ENCODE peak calls at places on chromosomes 4 and X, in nine cellular contexts. X is H9; H is astrocyte of the cerebellum; N is AG09319; D is tibial artery; S is transverse colon; Y is right lobe of liver; E is CD8-positive, alpha-beta T cell; R is mammary epithelial cell. G is an unnamed sample.
A peak's percentile ranks its signal among the peaks of the same experiment; 100 is the strongest.

GRCh38 chrX:103464071-103464773 is 55.1 kb downstream of the RAB40A start:
- DNase-seq in X (peak; percentile 57), H (no peak), N (no peak), D (no peak), S (peak; percentile 10), Y (no peak), E (peak; percentile 20), R (peak; percentile 36), G (no peak)

GRCh38 chr4:165464813-165465381 is 86.1 kb downstream of the CPE start:
- DNase-seq in X (no peak), H (peak; percentile 37), N (peak; percentile 16), D (no peak), S (no peak), Y (no peak), E (no peak), R (no peak), G (no peak)

GRCh38 chr4:5717449-5718158 is 6.6 kb downstream of the EVC start:
- DNase-seq in X (no peak), H (no peak), N (no peak), D (no peak), S (no peak), Y (no peak), E (no peak), R (no peak), G (no peak)

GRCh38 chrX:50450324-50450723 is 20.3 kb downstream of the DGKK start:
- DNase-seq in X (no peak), H (no peak), N (no peak), D (no peak), S (no peak), Y (no peak), E (no peak), R (no peak), G (no peak)

GRCh38 chr4:87758278-87758677 is 41.1 kb upstream of the IBSP start:
- DNase-seq in X (no peak), H (no peak), N (no peak), D (no peak), S (no peak), Y (no peak), E (no peak), R (no peak), G (no peak)

GRCh38 chr4:89551191-89551590 is 243.6 kb upstream of the GPRIN3 start:
- DNase-seq in X (no peak), H (no peak), N (no peak), D (no peak), S (no peak), Y (no peak), E (no peak), R (no peak), G (no peak)

GRCh38 chr4:45693746-45694145 is 430.1 kb downstream of the GABRG1 start:
- DNase-seq in X (no peak), H (peak; percentile 9), N (no peak), D (no peak), S (no peak), Y (no peak), E (no peak), R (no peak), G (no peak)

GRCh38 chr4:1974836-1975235 is 33.9 kb downstream of the NELFA start:
- DNase-seq in X (no peak), H (no peak), N (no peak), D (no peak), S (no peak), Y (no peak), E (no peak), R (no peak), G (no peak)

GRCh38 chr4:11625206-11625605 is 196.5 kb upstream of the HS3ST1 start:
- DNase-seq in X (no peak), H (no peak), N (no peak), D (no peak), S (no peak), Y (no peak), E (no peak), R (no peak), G (no peak)

GRCh38 chr4:40856836-40857362 is 107.1 kb downstream of the NSUN7 start:
- DNase-seq in X (peak; percentile 91), H (no peak), N (no peak), D (peak; percentile 87), S (peak; percentile 38), Y (no peak), E (peak; percentile 34), R (peak; percentile 20), G (no peak)

GRCh38 chr4:168830777-168831512 is 179.1 kb downstream of the CBR4 start:
- DNase-seq in X (no peak), H (no peak), N (no peak), D (no peak), S (no peak), Y (no peak), E (no peak), R (no peak), G (no peak)

DNA sequence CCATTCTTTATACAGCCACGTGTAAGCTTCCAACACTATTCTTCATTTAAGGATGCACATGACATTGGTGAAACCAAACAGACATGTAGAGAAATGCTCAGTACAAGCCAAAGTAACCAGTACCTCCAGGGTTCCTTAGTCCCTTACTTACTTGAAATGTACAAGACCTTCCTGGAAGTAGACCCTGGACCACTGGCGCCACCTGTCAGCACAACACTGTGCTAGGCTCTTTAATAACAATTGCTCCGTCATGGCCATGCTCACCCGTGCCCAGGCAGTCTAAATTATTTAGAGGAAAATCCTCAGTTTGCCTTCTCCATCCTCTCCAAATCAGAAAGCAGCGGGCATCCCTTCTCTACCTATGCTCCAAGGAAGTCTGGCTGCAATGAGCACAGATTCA is 52.7 kb downstream of the ADGRA3 start:
- DNase-seq in X (peak; percentile 45), H (no peak), N (no peak), D (no peak), S (no peak), Y (no peak), E (no peak), R (no peak), G (no peak)
- TF ChIP-seq CTCF in X (peak; percentile 50), H (no peak), N (no peak), D (no peak), S (no peak), Y (peak; percentile 35), E (no peak), R (no peak), G (no peak)

GRCh38 chr4:47002593-47002992 is 9.2 kb upstream of the GABRA4 start:
- DNase-seq in X (no peak), H (peak; percentile 8), N (no peak), D (no peak), S (no peak), Y (no peak), E (no peak), R (peak; percentile 1), G (no peak)
- TF ChIP-seq CTCF in X (peak; percentile 46), H (peak; percentile 60), N (no peak), D (peak; percentile 30), S (no peak), Y (peak; percentile 14), E (no peak), R (peak; percentile 22), G (no peak)

GRCh38 chrX:54894159-54894558 is 26.5 kb upstream of the TRO start:
- DNase-seq in X (no peak), H (no peak), N (no peak), D (no peak), S (no peak), Y (no peak), E (no peak), R (no peak), G (no peak)

GRCh38 chrX:54885740-54886139 is 34.9 kb upstream of the TRO start:
- DNase-seq in X (no peak), H (no peak), N (no peak), D (no peak), S (no peak), Y (no peak), E (no peak), R (no peak), G (no peak)

DNA sequence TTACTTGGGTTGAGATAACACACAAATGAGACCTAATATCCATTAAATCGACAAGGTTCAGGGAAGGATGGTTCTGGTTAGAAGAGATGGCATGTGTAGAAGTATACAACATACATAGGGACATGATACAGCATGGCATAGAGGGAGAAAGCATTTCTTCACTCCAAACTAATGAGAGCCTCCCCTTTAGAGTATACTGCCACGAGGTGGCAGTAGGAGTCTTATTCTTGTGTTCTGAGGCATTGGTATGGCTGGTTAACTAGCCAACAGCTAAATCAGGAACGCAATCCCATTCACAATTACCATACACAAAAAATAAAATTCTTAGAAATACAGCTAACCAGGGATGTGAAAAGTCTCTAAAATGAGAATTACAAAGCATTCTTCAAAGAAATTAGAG is 29.1 kb upstream of the TRO start:
- DNase-seq in X (no peak), H (no peak), N (peak; percentile 4), D (no peak), S (peak; percentile 19), Y (peak; percentile 46), E (peak; percentile 24), R (peak; percentile 37), G (no peak)
- TF ChIP-seq CTCF in X (peak; percentile 65), H (peak; percentile 40), N (peak; percentile 47), D (no peak), S (peak; percentile 46), Y (peak; percentile 65), E (peak; percentile 18), R (peak; percentile 49), G (peak; percentile 49)

GRCh38 chrX:70168238-70169188 is 8.8 kb upstream of the DGAT2L6 start:
- DNase-seq in X (peak; percentile 48), H (peak; percentile 16), N (peak; percentile 8), D (no peak), S (no peak), Y (no peak), E (no peak), R (peak; percentile 19), G (no peak)
- TF ChIP-seq CTCF in X (no peak), H (no peak), N (no peak), D (no peak), S (no peak), Y (no peak), E (no peak), R (no peak), G (no peak)

DNA sequence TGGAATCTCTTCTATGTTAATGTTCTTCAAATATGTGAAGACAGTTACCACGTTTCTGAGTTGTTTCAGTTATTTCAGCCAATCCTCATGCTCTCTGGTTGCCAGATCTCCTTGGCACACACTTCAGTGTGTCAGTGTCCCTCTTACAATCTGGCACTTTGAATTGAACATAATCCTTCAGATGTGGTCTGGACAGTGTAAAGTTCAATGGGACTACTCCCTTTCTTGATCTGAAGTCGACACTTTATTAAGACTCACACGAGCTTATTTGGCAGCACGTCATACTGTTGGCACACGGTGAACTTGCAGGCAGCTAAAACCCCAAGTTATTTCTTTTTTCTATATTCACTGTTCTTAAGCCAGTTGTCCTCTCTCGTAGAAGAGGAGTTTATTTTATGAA is 28.2 kb downstream of the ARSJ start:
- DNase-seq in X (no peak), H (peak; percentile 55), N (no peak), D (no peak), S (peak; percentile 13), Y (no peak), E (no peak), R (no peak), G (no peak)
- TF ChIP-seq CTCF in X (no peak), H (no peak), N (no peak), D (no peak), S (no peak), Y (no peak), E (no peak), R (no peak), G (no peak)

G was measured in BJ.